ENCODE peak calls at places on chromosomes 13 and 19, in nine cellular contexts. X, U, N, E, Y, O, Z, L and Q are unnamed samples.
A peak's percentile ranks its signal among the peaks of the same experiment; 100 is the strongest.

GRCh38 chr13:95300625-95301134 is 571 bp downstream of the ABCC4 start:
- DNase-seq in X (peak; percentile 48), U (peak; percentile 52), N (peak; percentile 69), E (peak; percentile 61), Y (peak; percentile 80), O (peak; percentile 67), Z (peak; percentile 28), L (peak; percentile 86), Q (peak; percentile 17)

GRCh38 chr19:40716031-40716654 is 543 bp downstream of the COQ8B start:
- DNase-seq in X (peak; percentile 76), U (no peak), N (no peak), E (no peak), Y (no peak), O (peak; percentile 93), Z (no peak), L (no peak), Q (peak; percentile 64)

GRCh38 chr19:38975214-38975860 is at the start of gene FBXO17:
- DNase-seq in X (peak; percentile 67), U (peak; percentile 75), N (no peak), E (peak; percentile 32), Y (peak; percentile 90), O (no peak), Z (peak; percentile 39), L (peak; percentile 81), Q (no peak)

GRCh38 chr13:29923554-29924481 is 73.4 kb upstream of the UBL3 start:
- DNase-seq in X (no peak), U (peak; percentile 82), N (peak; percentile 69), E (peak; percentile 89), Y (peak; percentile 95), O (peak; percentile 79), Z (no peak), L (peak; percentile 90), Q (peak; percentile 62)

GRCh38 chr13:33740134-33740538 is 77.8 kb upstream of the RFC3 start:
- DNase-seq in X (no peak), U (no peak), N (no peak), E (no peak), Y (no peak), O (no peak), Z (no peak), L (no peak), Q (no peak)

GRCh38 chr19:33518541-33518940 is 3.0 kb downstream of the PEPD start:
- DNase-seq in X (no peak), U (no peak), N (no peak), E (no peak), Y (no peak), O (no peak), Z (no peak), L (no peak), Q (no peak)

GRCh38 chr13:43516401-43516826 is 270.4 kb downstream of the ENOX1 start:
- DNase-seq in X (no peak), U (peak; percentile 42), N (no peak), E (no peak), Y (peak; percentile 47), O (no peak), Z (no peak), L (peak; percentile 77), Q (no peak)

GRCh38 chr19:42653841-42654240 is 59.1 kb upstream of the CEACAM8 start:
- DNase-seq in X (no peak), U (no peak), N (no peak), E (no peak), Y (no peak), O (no peak), Z (no peak), L (no peak), Q (no peak)

GRCh38 chr19:48989701-48990291 is 3.3 kb downstream of the GYS1 start:
- DNase-seq in X (no peak), U (no peak), N (no peak), E (no peak), Y (no peak), O (no peak), Z (no peak), L (no peak), Q (no peak)

GRCh38 chr13:39557285-39557955 is 45.6 kb downstream of the LHFPL6 start:
- DNase-seq in X (no peak), U (no peak), N (no peak), E (no peak), Y (no peak), O (no peak), Z (no peak), L (no peak), Q (no peak)

GRCh38 chr13:103884139-103884723 is 818.0 kb upstream of the SLC10A2 start:
- DNase-seq in X (no peak), U (no peak), N (no peak), E (no peak), Y (no peak), O (no peak), Z (no peak), L (no peak), Q (no peak)

GRCh38 chr19:54572696-54573311 is 786 bp upstream of the LILRA2 start:
- DNase-seq in X (no peak), U (no peak), N (no peak), E (peak; percentile 38), Y (no peak), O (no peak), Z (no peak), L (no peak), Q (no peak)

GRCh38 chr13:45393941-45394570 is 24.1 kb downstream of the SLC25A30 start:
- DNase-seq in X (no peak), U (no peak), N (peak; percentile 68), E (no peak), Y (peak; percentile 74), O (peak; percentile 63), Z (no peak), L (no peak), Q (no peak)

GRCh38 chr13:94495806-94496205 is 16.3 kb upstream of the DCT start:
- DNase-seq in X (no peak), U (no peak), N (no peak), E (no peak), Y (no peak), O (no peak), Z (no peak), L (no peak), Q (no peak)

GRCh38 chr19:58544591-58545285 is 874 bp downstream of the TRIM28 start:
- DNase-seq in X (peak; percentile 88), U (no peak), N (peak; percentile 99), E (no peak), Y (peak; percentile 88), O (peak; percentile 47), Z (peak; percentile 71), L (peak; percentile 69), Q (no peak)

GRCh38 chr19:38634757-38635482 is 12.5 kb upstream of the ACTN4 start:
- DNase-seq in X (peak; percentile 88), U (peak; percentile 81), N (peak; percentile 73), E (peak; percentile 76), Y (peak; percentile 76), O (peak; percentile 80), Z (peak; percentile 85), L (peak; percentile 84), Q (peak; percentile 75)

GRCh38 chr13:42110410-42111155 is 62.1 kb downstream of the DGKH start:
- DNase-seq in X (no peak), U (no peak), N (peak; percentile 35), E (no peak), Y (peak; percentile 76), O (peak; percentile 35), Z (peak; percentile 52), L (no peak), Q (no peak)

GRCh38 chr13:98802548-98802947 is 50.1 kb upstream of the SLC15A1 start:
- DNase-seq in X (no peak), U (no peak), N (no peak), E (no peak), Y (no peak), O (no peak), Z (no peak), L (no peak), Q (no peak)

DNA sequence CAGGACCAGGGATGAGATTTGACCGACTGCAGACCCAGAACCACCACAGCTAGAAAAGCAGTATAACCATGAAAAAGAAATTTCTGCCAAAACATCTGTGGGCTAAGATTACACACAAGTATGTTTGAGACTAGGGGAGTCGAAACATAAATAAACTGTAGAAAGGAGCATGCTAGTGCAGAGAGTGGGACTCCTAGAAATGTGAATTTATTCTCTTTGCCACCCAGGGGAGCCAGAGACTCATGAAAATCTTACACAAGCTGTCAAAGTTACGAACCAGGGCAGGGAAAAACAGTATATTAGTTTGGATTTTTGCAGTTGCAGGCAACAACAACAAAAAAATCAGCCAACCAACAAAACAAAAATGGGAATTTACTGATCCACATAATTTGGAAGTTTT is 12.3 kb upstream of the HSPH1 start:
- DNase-seq in X (no peak), U (no peak), N (no peak), E (no peak), Y (no peak), O (no peak), Z (no peak), L (no peak), Q (no peak)
- TF ChIP-seq CTCF in X (no peak), U (no peak), N (no peak), E (no peak), Y (peak; percentile 23), O (no peak), Z (no peak), L (no peak), Q (no peak)

GRCh38 chr19:13530720-13531119 is 24.4 kb upstream of the CACNA1A start:
- DNase-seq in X (no peak), U (no peak), N (no peak), E (no peak), Y (no peak), O (no peak), Z (no peak), L (no peak), Q (no peak)

GRCh38 chr19:13521066-13521465 is 14.8 kb upstream of the CACNA1A start:
- DNase-seq in X (no peak), U (no peak), N (no peak), E (no peak), Y (no peak), O (no peak), Z (no peak), L (no peak), Q (no peak)

DNA sequence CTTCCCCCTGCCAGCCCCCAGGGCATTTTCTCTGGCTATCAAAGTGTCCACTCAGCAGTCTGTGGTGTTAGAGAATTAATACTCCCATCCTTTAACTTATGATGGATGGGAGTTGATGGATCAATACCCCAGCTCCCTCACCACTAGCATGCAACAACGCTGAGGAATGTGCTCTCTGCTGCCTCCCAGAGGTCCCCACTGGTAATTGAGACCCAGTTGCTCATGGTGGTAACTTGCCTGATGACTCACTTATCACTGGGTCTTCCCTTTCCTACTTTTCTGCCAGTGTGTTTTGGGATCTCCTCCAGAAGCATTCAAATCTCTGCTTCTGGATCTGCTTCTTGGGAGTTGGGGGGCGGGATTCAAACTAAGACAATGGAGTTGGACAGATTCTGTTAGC is 20.3 kb upstream of the CACNA1A start:
- DNase-seq in X (no peak), U (no peak), N (no peak), E (no peak), Y (no peak), O (peak; percentile 33), Z (peak; percentile 4), L (no peak), Q (no peak)
- TF ChIP-seq CTCF in X (no peak), U (no peak), N (peak; percentile 27), E (no peak), Y (no peak), O (peak; percentile 54), Z (peak; percentile 46), L (no peak), Q (peak; percentile 45)

GRCh38 chr13:21834511-21834910 is 163.6 kb downstream of the FGF9 start:
- DNase-seq in X (no peak), U (no peak), N (no peak), E (no peak), Y (no peak), O (no peak), Z (no peak), L (no peak), Q (no peak)
- TF ChIP-seq CTCF in X (no peak), U (no peak), N (no peak), E (no peak), Y (no peak), O (no peak), Z (no peak), L (no peak), Q (no peak)

GRCh38 chr19:2315818-2316353 is 7.9 kb upstream of the LINGO3 start:
- DNase-seq in X (no peak), U (no peak), N (no peak), E (peak; percentile 74), Y (peak; percentile 71), O (no peak), Z (peak; percentile 75), L (peak; percentile 85), Q (peak; percentile 48)
- TF ChIP-seq CTCF in X (peak; percentile 18), U (no peak), N (no peak), E (peak; percentile 55), Y (peak; percentile 66), O (peak; percentile 37), Z (peak; percentile 64), L (peak; percentile 47), Q (peak; percentile 55)